ENCODE peak calls at places on chromosome 16, in seven cellular contexts. L is BE2C, X is kidney, H is osteoblast, F is fibroblast of pulmonary artery, R is ovary, C is lower leg skin. V is an unnamed sample.

GRCh38 chr16:49055824-49056545 is 225.7 kb downstream of the CBLN1 start:
- DNase-seq in C (no peak), F (no peak), H (no peak), L (no peak), R (no peak), X (no peak), V (no peak)

GRCh38 chr16:56860226-56861020 is 4.6 kb upstream of the SLC12A3 start:
- DNase-seq in L (no peak), F (no peak), C (no peak), H (no peak), X (no peak), R (no peak), V (no peak)

GRCh38 chr16:51449441-51449840 is 298.4 kb upstream of the SALL1 start:
- DNase-seq in F (no peak), L (no peak), X (no peak), R (no peak), C (no peak), H (no peak), V (no peak)

GRCh38 chr16:79170565-79171242 is 429.8 kb downstream of the MAF start:
- DNase-seq in R (peak), H (no peak), X (no peak), L (no peak), F (peak), C (peak), V (no peak)

GRCh38 chr16:84270531-84270930 is 24.1 kb upstream of the WFDC1 start:
- DNase-seq in L (no peak), H (no peak), R (no peak), C (no peak), F (no peak), X (peak), V (peak)

GRCh38 chr16:3577302-3577752 is at the start of gene NLRC3:
- DNase-seq in X (peak), F (no peak), H (peak), L (no peak), C (no peak), R (no peak), V (no peak)

GRCh38 chr16:74984194-74984669 is 691 bp downstream of the WDR59 start:
- DNase-seq in L (peak), H (no peak), F (peak), X (no peak), C (no peak), R (no peak), V (no peak)

GRCh38 chr16:75971334-75971733 is 245.0 kb upstream of the CPHXL start:
- DNase-seq in C (no peak), R (no peak), L (no peak), H (no peak), F (no peak), X (no peak), V (no peak)

GRCh38 chr16:89536886-89537548 is 23.5 kb upstream of the RPL13 start:
- DNase-seq in C (no peak), F (peak), R (no peak), X (no peak), H (peak), L (no peak), V (no peak)

GRCh38 chr16:49349446-49350168 is 24.0 kb upstream of the C16orf78 start:
- DNase-seq in C (no peak), R (no peak), F (no peak), L (no peak), H (no peak), X (peak), V (no peak)

GRCh38 chr16:14566599-14566998 is 63.5 kb downstream of the PARN start:
- DNase-seq in H (no peak), X (no peak), C (no peak), F (no peak), L (no peak), R (no peak), V (no peak)

GRCh38 chr16:58018803-58019202 is 6.8 kb upstream of the MMP15 start:
- DNase-seq in F (no peak), C (no peak), L (no peak), H (peak), X (peak), R (no peak), V (peak)
- TF ChIP-seq CTCF in F (no peak), C (no peak), L (peak), H (no peak), X (no peak), R (no peak), V (no peak)

GRCh38 chr16:25390761-25391160 is 133.1 kb upstream of the ZKSCAN2 start:
- DNase-seq in C (no peak), L (no peak), F (no peak), H (no peak), X (no peak), R (no peak), V (no peak)

GRCh38 chr16:25395528-25395927 is 137.9 kb upstream of the ZKSCAN2 start:
- DNase-seq in C (no peak), X (no peak), H (no peak), F (no peak), L (no peak), R (no peak), V (no peak)
- TF ChIP-seq CTCF in C (no peak), X (no peak), H (no peak), F (no peak), L (peak), R (no peak), V (no peak)

GRCh38 chr16:88387941-88388627 is 5.3 kb downstream of the ZNF469 start:
- DNase-seq in H (peak), R (no peak), X (peak), L (no peak), F (peak), C (no peak), V (peak)
- TF ChIP-seq CTCF in H (no peak), R (no peak), X (no peak), L (no peak), F (no peak), C (no peak), V (peak)

GRCh38 chr16:58082381-58082780 is 46.8 kb downstream of the CFAP20 start:
- DNase-seq in L (no peak), C (no peak), X (peak), R (no peak), H (no peak), F (no peak), V (no peak)
- TF ChIP-seq CTCF in L (no peak), C (no peak), X (no peak), R (no peak), H (no peak), F (no peak), V (no peak)

DNA sequence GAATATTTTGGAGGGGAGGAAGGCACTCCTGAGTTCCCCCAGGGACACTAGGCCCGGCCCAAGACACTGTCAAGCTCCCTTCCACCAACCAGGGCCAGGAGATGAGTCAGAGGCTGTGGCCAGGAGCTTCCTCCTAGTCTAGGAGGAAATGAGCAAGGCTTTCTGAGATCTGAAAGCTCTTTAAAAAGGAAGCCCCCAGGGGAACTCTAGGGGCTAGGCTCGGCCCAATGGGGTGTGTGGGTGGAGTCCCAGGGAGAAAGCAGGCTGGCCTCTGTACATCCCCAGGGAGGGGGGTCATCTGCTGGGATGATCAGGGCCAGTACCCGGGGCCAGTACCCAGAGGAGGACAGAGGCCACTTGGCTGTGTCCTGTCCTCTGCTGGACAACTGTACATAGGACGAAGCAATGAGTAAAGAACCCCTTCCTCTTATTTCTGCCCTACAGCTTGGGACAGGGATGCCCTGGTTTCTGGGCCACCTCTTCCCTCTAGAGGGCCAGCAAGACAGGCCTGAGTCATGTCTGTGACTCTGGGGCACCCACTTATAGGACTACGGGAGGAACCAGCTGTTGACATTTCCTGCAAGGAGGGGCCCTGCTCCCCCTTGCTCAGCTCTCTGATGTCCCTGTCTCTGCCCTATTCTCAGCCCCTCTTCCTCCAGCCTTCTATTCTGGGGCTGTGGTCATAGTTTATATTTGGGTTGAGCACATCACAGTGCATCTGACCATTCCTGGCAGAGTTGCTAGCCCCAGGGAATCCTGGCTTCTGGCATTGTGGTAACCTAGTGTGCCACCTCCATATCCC is 2.7 kb downstream of the FHOD1 start:
- DNase-seq in L (peak), C (peak), F (peak), H (peak), X (peak), R (peak), V (peak)
- TF ChIP-seq CTCF in L (no peak), C (no peak), F (no peak), H (no peak), X (no peak), R (no peak), V (peak)

GRCh38 chr16:86242244-86243122 is 267.8 kb upstream of the FOXF1 start:
- DNase-seq in H (no peak), C (peak), X (peak), L (no peak), F (no peak), R (no peak), V (no peak)
- TF ChIP-seq CTCF in H (no peak), C (no peak), X (no peak), L (no peak), F (no peak), R (no peak), V (no peak)

DNA sequence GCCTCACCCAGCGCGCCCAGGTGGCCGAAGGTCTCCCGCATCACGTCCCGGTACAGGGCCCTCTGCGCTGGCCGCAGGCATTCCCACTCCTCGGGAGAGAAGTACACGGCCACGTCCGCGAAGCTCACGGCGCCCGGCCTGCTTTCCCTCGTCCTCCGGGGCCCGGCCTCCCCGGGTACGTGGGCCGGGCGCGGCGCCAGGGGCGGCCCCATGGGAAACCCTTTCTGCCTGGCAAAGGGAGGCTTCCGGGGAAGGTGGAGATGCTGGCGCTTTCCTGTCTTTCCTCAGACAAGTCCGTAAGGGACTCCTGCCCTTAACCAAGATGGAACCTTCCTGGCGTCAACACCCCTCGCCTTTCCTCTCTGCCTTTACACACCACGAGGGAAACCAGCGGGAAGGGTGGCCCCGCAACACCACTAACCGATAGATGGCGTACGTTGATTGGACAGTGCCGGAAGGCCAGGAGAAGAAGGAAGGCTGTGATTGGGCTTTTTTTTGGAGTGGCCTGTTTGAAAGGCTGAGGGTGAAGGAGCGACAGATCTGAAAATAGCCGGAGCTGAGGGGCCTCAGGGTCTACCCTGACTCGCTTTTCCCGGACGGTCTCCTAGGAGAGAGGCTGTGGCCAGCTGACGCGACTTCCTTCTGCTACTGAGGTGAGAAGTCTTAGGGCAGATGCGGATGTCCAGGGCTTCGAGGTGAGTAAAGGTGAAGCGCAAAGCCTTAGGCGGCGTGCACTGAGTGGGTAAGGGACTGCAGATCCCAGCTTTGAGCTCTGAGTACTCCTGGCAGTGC is at the start of gene ZNF785:
- DNase-seq in R (peak), F (peak), C (peak), H (peak), X (peak), L (peak), V (peak)
- TF ChIP-seq CTCF in R (no peak), F (no peak), C (no peak), H (peak), X (peak), L (no peak), V (peak)

DNA sequence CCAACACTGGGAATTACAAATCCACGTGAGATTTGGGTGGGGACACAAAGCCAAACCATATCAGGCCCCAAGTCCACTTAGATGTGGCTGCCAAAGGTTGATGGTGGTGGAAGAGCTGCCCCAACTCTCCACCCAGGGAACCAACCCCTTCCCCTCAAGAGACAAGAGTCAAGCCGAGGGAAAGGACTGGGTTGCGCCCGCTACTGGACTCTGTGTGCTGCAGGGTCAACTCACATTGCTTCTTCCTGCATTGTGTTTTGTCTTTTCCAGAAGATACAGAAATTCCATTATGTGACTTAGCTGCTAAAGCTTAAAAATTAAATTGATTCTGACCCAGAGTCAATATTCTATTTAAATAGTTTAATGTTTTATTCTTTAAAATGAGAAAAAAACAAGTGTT is 58.5 kb downstream of the ADAMTS18 start:
- DNase-seq in L (no peak), H (no peak), X (no peak), F (no peak), R (no peak), C (no peak), V (no peak)
- TF ChIP-seq CTCF in L (no peak), H (no peak), X (no peak), F (peak), R (no peak), C (no peak), V (peak)

DNA sequence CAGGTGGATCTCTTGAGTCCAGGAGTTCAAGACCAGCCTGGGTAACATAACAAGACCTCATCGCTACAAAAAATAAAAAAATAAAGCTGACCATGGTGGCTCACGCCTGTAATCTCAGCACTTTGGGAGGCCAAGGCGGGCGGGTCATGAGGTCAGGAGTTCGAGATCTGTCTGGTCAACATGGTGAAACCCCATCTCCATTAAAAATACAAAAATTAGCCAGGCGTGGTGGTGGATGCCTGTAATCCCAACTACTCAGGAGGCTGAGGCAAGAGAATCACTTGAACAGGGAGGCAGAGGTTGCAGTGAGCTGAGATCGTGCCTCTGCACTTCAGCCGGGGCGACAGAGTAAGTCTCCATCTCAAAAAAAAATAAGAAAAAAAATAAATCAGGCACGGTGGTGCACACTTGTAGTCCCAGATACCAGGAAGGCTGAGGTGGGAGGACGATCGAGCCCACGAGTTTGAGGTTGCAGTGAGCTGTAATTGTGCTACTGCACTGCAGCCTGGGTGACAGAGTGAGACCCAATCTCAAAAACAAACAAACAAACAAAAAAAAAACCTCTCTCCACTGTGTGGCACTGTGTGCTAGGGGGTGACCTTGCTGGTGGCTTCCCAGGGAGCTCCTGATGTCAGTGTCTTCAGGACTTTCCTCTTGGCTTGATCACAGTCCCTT is 19.8 kb upstream of the MAPK3 start:
- DNase-seq in R (no peak), L (peak), H (no peak), F (no peak), X (no peak), C (no peak), V (no peak)
- TF ChIP-seq CTCF in R (no peak), L (peak), H (no peak), F (no peak), X (no peak), C (no peak), V (no peak)

GRCh38 chr16:78005881-78006280 is 16.5 kb upstream of the CLEC3A start:
- DNase-seq in L (peak), F (no peak), R (no peak), C (no peak), X (no peak), H (no peak), V (no peak)
- TF ChIP-seq CTCF in L (peak), F (peak), R (no peak), C (no peak), X (no peak), H (no peak), V (no peak)

V was measured in chondrocyte.